ENCODE peak calls at places on chromosomes 16 and 17, in ten cellular contexts. L is amygdala; V is cardiac muscle cell; S is stromal cell of bone marrow; D is lower leg skin; M is activated CD4-positive, alpha-beta memory T cell treated with anti-CD3 and anti-CD28 coated beads, Interleukin-2, amount 10 ng/mL, durations not matched to agents 7 days and 5 days; H is NCI-H2107; N is GM03348; C is AML-193; I is activated CD8-positive, alpha-beta memory T cell treated with anti-CD3 and anti-CD28 coated beads, Interleukin-2, amount 10 ng/mL, durations not matched to agents 7 days and 5 days. W is an unnamed sample.

GRCh38 chr17:35725917-35726608 is 5.4 kb upstream of the RASL10B start:
- DNase-seq in C (no peak), L (no peak), D (peak), V (no peak), H (no peak), I (no peak), M (no peak), N (no peak), S (no peak), W (no peak)

GRCh38 chr17:79942591-79943353 is 92.9 kb downstream of the TBC1D16 start:
- DNase-seq in H (no peak), S (no peak), V (peak), N (no peak), M (peak), C (no peak), I (peak), L (no peak), D (peak), W (no peak)

GRCh38 chr17:55609737-55610201 is 98.5 kb upstream of the SMIM36 start:
- DNase-seq in V (peak), S (peak), D (no peak), H (no peak), I (no peak), C (no peak), L (no peak), N (no peak), M (no peak), W (no peak)

GRCh38 chr16:27520982-27521673 is 28.6 kb downstream of the GTF3C1 start:
- DNase-seq in V (peak), M (no peak), C (no peak), I (no peak), S (no peak), H (no peak), N (no peak), L (no peak), D (no peak), W (no peak)

GRCh38 chr17:73029021-73029420 is 63.5 kb downstream of the SLC39A11 start:
- DNase-seq in H (no peak), V (no peak), S (no peak), N (no peak), I (no peak), M (no peak), C (no peak), L (no peak), D (no peak), W (no peak)

GRCh38 chr16:49744244-49744976 is 111.5 kb downstream of the ZNF423 start:
- DNase-seq in M (no peak), H (no peak), S (no peak), V (no peak), D (no peak), L (no peak), I (no peak), N (no peak), C (no peak), W (no peak)

GRCh38 chr17:10270258-10270657 is 71.9 kb upstream of the GAS7 start:
- DNase-seq in V (no peak), L (no peak), H (no peak), D (no peak), I (no peak), N (peak), M (no peak), S (no peak), C (no peak), W (no peak)

GRCh38 chr16:314351-314750 is 31.4 kb downstream of the PDIA2 start:
- DNase-seq in L (no peak), V (no peak), D (no peak), N (no peak), M (no peak), H (no peak), S (no peak), C (no peak), I (no peak), W (no peak)

GRCh38 chr17:43003542-43004172 is 2.9 kb upstream of the IFI35 start:
- DNase-seq in L (no peak), H (no peak), C (no peak), S (no peak), I (no peak), N (peak), V (peak), M (no peak), D (no peak), W (no peak)

GRCh38 chr17:27408891-27409290 is 47.4 kb upstream of the KSR1 start:
- DNase-seq in H (no peak), V (peak), I (no peak), N (peak), M (no peak), C (no peak), L (no peak), D (peak), S (peak), W (no peak)

GRCh38 chr17:34979650-34980352 is 511 bp upstream of the LIG3 start:
- DNase-seq in S (no peak), L (no peak), I (no peak), D (no peak), V (peak), H (no peak), M (no peak), N (peak), C (no peak), W (no peak)

W was measured in esophagus muscularis mucosa.